ENCODE peak calls at places on chromosomes 5 and 9, in six cellular contexts. V, E, R, H, G and J are unnamed samples.

GRCh38 chr5:128213340-128213739 is 129.8 kb downstream of the SLC12A2 start:
- DNase-seq in V (no peak), E (no peak), R (no peak), H (peak), G (no peak), J (peak)

GRCh38 chr9:124254261-124254682 is 3.5 kb upstream of the NEK6 start:
- DNase-seq in V (no peak), E (peak), R (no peak), H (no peak), G (no peak), J (no peak)

GRCh38 chr5:13359326-13359725 is 585.2 kb downstream of the DNAH5 start:
- DNase-seq in V (no peak), E (no peak), R (no peak), H (peak), G (no peak), J (no peak)

GRCh38 chr5:156623381-156624040 is 226.6 kb upstream of the PPP1R2B start:
- DNase-seq in V (no peak), E (no peak), R (no peak), H (no peak), G (no peak), J (no peak)

GRCh38 chr9:83526901-83527300 is 11.3 kb downstream of the FRMD3 start:
- DNase-seq in V (no peak), E (no peak), R (no peak), H (no peak), G (no peak), J (no peak)

GRCh38 chr9:4508907-4509589 is 18.8 kb downstream of the SLC1A1 start:
- DNase-seq in V (no peak), E (no peak), R (no peak), H (peak), G (no peak), J (no peak)

GRCh38 chr5:109739741-109740140 is 50.0 kb downstream of the MAN2A1 start:
- DNase-seq in V (no peak), E (no peak), R (no peak), H (peak), G (no peak), J (peak)

GRCh38 chr9:76884823-76885222 is 21.1 kb downstream of the PRUNE2 start:
- DNase-seq in V (no peak), E (no peak), R (no peak), H (no peak), G (no peak), J (no peak)

GRCh38 chr9:124345063-124345462 is 70.2 kb downstream of the PSMB7 start:
- DNase-seq in V (no peak), E (no peak), R (no peak), H (no peak), G (no peak), J (no peak)

GRCh38 chr5:112787261-112787660 is 49.6 kb downstream of the APC start:
- DNase-seq in V (no peak), E (no peak), R (no peak), H (no peak), G (no peak), J (no peak)

GRCh38 chr9:71931166-71931565 is 19.7 kb downstream of the C9orf85 start:
- DNase-seq in V (no peak), E (no peak), R (no peak), H (no peak), G (no peak), J (no peak)

GRCh38 chr9:116087751-116088194 is 65.8 kb upstream of the PAPPA start:
- DNase-seq in V (no peak), E (no peak), R (no peak), H (peak), G (no peak), J (no peak)

GRCh38 chr5:180209137-180209581 is at the start of gene RASGEF1C:
- DNase-seq in V (peak), E (no peak), R (no peak), H (peak), G (peak), J (no peak)
- TF ChIP-seq CTCF in V (peak), E (peak), R (no peak), H (peak), G (peak), J (peak)

GRCh38 chr9:132978451-132979087 is at the start of gene GFI1B:
- DNase-seq in V (no peak), E (no peak), R (no peak), H (no peak), G (no peak), J (no peak)
- H3K4me3 ChIP-seq in V (no peak), E (no peak), R (no peak), H (no peak), G (no peak), J (no peak)

DNA sequence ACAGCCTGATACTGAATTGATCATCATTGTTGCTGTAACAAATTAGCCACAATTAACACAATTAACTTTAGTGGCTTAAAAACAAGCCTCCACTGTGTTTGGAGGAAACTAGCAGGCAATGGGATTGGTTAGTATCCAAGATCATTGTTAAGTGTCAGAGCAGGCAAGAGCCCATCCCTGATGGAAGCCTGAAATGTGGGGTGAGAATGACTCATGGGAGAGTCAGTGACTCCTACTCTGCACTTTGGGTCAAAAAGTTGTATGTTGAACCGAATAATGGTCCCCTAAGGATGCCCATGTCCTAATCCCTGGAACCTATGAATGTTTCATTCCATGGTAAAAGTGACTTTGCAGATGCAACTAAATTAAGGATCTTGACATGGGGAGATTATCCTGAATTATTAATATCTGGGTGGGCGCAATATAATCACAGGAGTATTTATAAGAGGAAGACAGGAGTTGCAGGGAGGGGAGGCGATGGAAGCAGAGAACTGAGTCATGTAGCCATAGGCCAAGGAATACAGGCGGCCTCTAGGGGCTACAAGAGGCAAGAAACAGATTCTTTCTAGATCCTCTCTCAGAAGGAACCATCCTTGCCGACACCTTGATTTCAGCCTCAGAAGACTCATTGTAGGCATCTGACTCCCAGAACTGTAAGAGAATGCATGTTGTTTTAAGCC is 28.8 kb downstream of the ALG2 start:
- DNase-seq in V (no peak), E (no peak), R (no peak), H (no peak), G (no peak), J (no peak)
- TF ChIP-seq CTCF in V (no peak), E (no peak), R (no peak), H (peak), G (no peak), J (peak)

GRCh38 chr9:127987103-127987614 is 6.4 kb upstream of the EEIG1 start:
- DNase-seq in V (no peak), E (no peak), R (no peak), H (peak), G (peak), J (no peak)
- H3K4me3 ChIP-seq in V (no peak), E (no peak), R (no peak), H (no peak), G (no peak), J (no peak)

DNA sequence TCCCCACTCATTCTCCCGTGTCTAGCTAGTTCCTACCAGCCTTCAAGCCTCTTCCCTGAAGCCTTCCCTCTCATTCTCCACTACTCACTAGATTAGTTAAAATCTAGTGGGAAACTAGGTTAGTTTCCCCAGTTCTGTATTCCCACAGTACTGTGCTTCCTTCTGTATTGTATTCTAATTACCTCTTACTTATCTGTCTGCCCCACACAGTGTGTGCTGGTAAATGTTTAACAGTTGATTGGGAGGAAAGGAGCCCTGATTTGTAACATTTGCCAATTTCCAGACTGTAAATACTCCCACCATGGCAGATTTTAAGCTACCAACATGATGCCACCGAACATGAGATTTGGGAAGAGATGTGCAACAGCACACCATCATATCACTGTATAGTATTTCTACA is 8.3 kb downstream of the KLHL3 start:
- DNase-seq in V (no peak), E (no peak), R (no peak), H (no peak), G (no peak), J (no peak)
- TF ChIP-seq CTCF in V (no peak), E (no peak), R (no peak), H (no peak), G (no peak), J (no peak)

GRCh38 chr5:78647838-78648358 is 674 bp downstream of the LHFPL2 start:
- DNase-seq in V (no peak), E (peak), R (peak), H (peak), G (peak), J (no peak)

GRCh38 chr5:78642701-78643100 is 5.9 kb downstream of the LHFPL2 start:
- DNase-seq in V (no peak), E (no peak), R (no peak), H (no peak), G (no peak), J (no peak)

GRCh38 chr5:78647411-78647818 is 1.2 kb downstream of the LHFPL2 start:
- DNase-seq in V (no peak), E (peak), R (no peak), H (peak), G (peak), J (no peak)

GRCh38 chr5:78644129-78644528 is 4.4 kb downstream of the LHFPL2 start:
- DNase-seq in V (no peak), E (no peak), R (no peak), H (no peak), G (no peak), J (no peak)

GRCh38 chr5:78644741-78645300 is 3.8 kb downstream of the LHFPL2 start:
- DNase-seq in V (no peak), E (no peak), R (no peak), H (peak), G (no peak), J (no peak)
- H3K4me3 ChIP-seq in V (no peak), E (no peak), R (no peak), H (no peak), G (no peak), J (no peak)

GRCh38 chr9:122835313-122835731 is 6.9 kb upstream of the PDCL start:
- DNase-seq in V (no peak), E (no peak), R (no peak), H (no peak), G (no peak), J (no peak)
- TF ChIP-seq CTCF in V (no peak), E (no peak), R (no peak), H (peak), G (no peak), J (no peak)

DNA sequence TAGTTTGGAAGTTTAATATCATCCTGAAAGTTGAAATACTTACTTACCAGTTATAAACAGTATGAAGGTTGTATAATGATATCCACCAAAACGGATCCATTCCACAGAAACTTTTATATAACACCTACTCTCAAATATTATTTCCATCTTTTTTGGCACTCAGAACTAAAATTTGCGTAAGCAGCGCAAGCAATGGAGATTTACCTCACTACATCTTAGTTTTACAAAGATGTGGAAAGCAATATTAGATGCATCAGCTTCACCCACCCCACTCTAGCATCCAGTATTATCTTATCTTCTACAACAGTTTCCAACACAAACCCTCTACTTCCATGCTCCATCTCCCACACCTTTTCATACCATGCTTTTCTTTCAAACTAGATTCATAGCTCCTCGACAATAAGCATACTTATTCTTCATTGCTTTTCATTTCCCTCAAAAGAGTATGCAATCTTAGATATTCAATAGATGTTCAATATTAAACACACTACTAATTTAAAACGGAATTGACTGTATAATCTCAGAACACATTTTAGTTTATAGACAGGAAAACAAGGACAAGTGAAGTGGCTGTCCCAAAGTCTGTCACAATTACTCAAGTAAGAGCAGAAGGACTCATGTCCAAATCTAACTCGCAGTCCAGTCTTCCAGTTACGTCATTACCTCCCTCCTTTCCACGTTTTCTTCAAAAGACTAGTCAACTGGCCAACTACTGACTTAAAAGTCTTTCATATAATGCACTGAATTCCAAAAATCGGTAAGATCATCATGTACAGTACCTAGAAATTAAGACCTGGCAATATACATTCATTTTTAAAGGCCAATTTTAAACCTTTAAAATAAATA is 2.2 kb downstream of the PPP2CA start:
- DNase-seq in V (no peak), E (no peak), R (no peak), H (no peak), G (no peak), J (no peak)
- H3K4me3 ChIP-seq in V (peak), E (peak), R (peak), H (peak), G (peak), J (peak)

DNA sequence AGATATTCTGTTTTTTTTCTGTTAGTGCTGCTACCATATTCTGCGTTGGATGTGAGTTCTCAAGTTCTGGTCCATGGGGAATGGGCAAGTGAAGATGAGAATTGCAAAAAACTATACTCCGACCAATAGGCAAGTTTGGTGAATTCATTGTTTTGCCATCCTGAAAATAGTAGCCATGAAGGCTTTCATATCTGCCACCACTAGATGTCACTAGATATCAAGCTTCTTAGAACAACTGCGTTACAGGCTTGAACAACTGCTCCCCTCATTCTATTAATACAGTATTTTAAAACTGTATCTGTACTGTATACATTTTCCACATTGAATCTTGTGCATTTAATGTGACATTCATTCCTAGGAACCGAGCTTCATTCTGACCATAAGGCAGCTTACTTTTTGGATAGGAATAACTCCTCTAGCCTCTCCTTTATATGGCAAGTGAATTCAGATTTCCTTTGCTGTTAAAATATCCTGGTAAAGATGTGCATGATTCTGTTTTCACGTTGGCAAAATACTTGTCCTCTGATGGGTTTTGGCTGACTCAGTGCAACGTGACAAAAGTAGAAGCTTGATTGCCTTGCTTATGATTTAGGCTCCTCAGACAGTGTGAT is 163.7 kb downstream of the SREK1 start:
- DNase-seq in V (no peak), E (no peak), R (no peak), H (peak), G (no peak), J (peak)
- TF ChIP-seq CTCF in V (peak), E (peak), R (peak), H (peak), G (peak), J (peak)

DNA sequence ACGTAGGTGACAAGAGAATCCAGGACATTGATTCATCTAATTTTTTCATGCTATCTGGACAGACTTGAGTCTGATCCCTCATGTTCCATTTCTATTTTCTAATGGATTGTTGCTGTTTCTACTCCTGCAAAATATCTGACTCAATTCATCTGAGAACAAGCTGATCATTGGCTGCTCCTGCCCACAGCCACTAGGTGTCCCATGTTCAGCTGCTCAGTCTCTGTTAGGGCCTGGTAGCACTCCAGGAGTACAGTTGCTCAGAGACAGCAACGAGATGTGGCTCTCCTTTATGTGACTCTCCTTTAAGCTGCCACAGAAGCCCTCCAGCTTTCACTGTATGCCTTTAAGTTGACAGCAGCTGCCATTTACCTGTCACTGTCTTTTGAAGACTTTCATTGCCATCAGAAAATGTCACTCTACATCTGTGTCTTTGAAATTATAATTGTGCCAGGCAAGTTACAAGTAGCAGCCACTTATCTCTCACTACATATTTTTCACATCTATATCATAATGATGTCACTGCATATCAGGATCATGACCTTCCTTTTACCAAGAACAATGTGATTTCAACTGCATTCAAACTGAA is 1944.2 kb upstream of the NUDT12 start:
- DNase-seq in V (no peak), E (no peak), R (no peak), H (peak), G (no peak), J (no peak)
- H3K4me3 ChIP-seq in V (no peak), E (no peak), R (no peak), H (no peak), G (no peak), J (no peak)